ENCODE peak calls at places on chromosome 5, in six cellular contexts. E is cardiac fibroblast, F is brain microvascular endothelial cell, I is AG04450, D is IMR-90, U is mucosa of descending colon. V is an unnamed sample.

GRCh38 chr5:5885782-5886181 is 463.3 kb downstream of the ICE1 start:
- DNase-seq in E (no peak), F (no peak), I (no peak), D (no peak), U (no peak), V (no peak)

GRCh38 chr5:81779125-81779934 is 28.4 kb upstream of the SSBP2 start:
- DNase-seq in E (peak; percentile 48), F (no peak), I (no peak), D (peak; percentile 26), U (peak; percentile 75), V (no peak)

GRCh38 chr5:28766565-28767158 is 1728.3 kb upstream of the CDH9 start:
- DNase-seq in E (peak; percentile 62), F (peak; percentile 36), I (no peak), D (peak; percentile 21), U (no peak), V (no peak)

GRCh38 chr5:116237917-116238502 is 153.2 kb downstream of the COMMD10 start:
- DNase-seq in E (peak; percentile 18), F (no peak), I (no peak), D (no peak), U (no peak), V (no peak)

GRCh38 chr5:177142778-177143177 is 9.2 kb downstream of the NSD1 start:
- DNase-seq in E (no peak), F (no peak), I (no peak), D (no peak), U (no peak), V (no peak)

GRCh38 chr5:23446436-23446835 is 61.0 kb upstream of the PRDM9 start:
- DNase-seq in E (peak; percentile 79), F (no peak), I (no peak), D (no peak), U (no peak), V (peak; percentile 32)

GRCh38 chr5:176847726-176848290 is 37.4 kb downstream of the UNC5A start:
- DNase-seq in E (no peak), F (no peak), I (no peak), D (no peak), U (no peak), V (no peak)

GRCh38 chr5:138573949-138574670 is 1.1 kb downstream of the HSPA9 start:
- DNase-seq in E (peak; percentile 45), F (no peak), I (no peak), D (peak; percentile 52), U (no peak), V (no peak)

GRCh38 chr5:132822650-132823480 is 7.6 kb downstream of the SHROOM1 start:
- DNase-seq in E (no peak), F (no peak), I (no peak), D (no peak), U (no peak), V (no peak)

GRCh38 chr5:14917719-14918118 is 46.1 kb upstream of the ANKH start:
- DNase-seq in E (peak; percentile 53), F (no peak), I (no peak), D (peak; percentile 17), U (no peak), V (peak; percentile 90)

GRCh38 chr5:65742565-65743231 is 20.7 kb downstream of the NLN start:
- DNase-seq in E (peak; percentile 88), F (peak; percentile 61), I (peak; percentile 60), D (peak; percentile 91), U (no peak), V (peak; percentile 70)

GRCh38 chr5:30103056-30104020 is 1090.1 kb upstream of the CDH6 start:
- DNase-seq in E (peak; percentile 69), F (peak; percentile 39), I (no peak), D (no peak), U (no peak), V (no peak)

GRCh38 chr5:124736814-124737186 is 9.6 kb downstream of the ZNF608 start:
- DNase-seq in E (no peak), F (no peak), I (no peak), D (no peak), U (no peak), V (peak; percentile 36)

GRCh38 chr5:146338774-146339714 is at the start of gene POU4F3:
- DNase-seq in E (no peak), F (no peak), I (no peak), D (no peak), U (no peak), V (no peak)
- H3K4me3 ChIP-seq in E (no peak within 1 kb of the TSS), F (no peak within 1 kb of the TSS), I (no peak within 1 kb of the TSS), D (no peak within 1 kb of the TSS), U (no peak within 1 kb of the TSS), V (no peak within 1 kb of the TSS)

GRCh38 chr5:159961176-159961689 is 45.0 kb downstream of the ADRA1B start:
- DNase-seq in E (no peak), F (no peak), I (no peak), D (no peak), U (no peak), V (no peak)

GRCh38 chr5:159963967-159964366 is 45.0 kb upstream of the TTC1 start:
- DNase-seq in E (no peak), F (no peak), I (no peak), D (no peak), U (no peak), V (no peak)

GRCh38 chr5:159962214-159962613 is 45.9 kb downstream of the ADRA1B start:
- DNase-seq in E (no peak), F (no peak), I (no peak), D (no peak), U (no peak), V (no peak)

GRCh38 chr5:159961761-159962160 is 45.5 kb downstream of the ADRA1B start:
- DNase-seq in E (no peak), F (no peak), I (no peak), D (no peak), U (no peak), V (no peak)

DNA sequence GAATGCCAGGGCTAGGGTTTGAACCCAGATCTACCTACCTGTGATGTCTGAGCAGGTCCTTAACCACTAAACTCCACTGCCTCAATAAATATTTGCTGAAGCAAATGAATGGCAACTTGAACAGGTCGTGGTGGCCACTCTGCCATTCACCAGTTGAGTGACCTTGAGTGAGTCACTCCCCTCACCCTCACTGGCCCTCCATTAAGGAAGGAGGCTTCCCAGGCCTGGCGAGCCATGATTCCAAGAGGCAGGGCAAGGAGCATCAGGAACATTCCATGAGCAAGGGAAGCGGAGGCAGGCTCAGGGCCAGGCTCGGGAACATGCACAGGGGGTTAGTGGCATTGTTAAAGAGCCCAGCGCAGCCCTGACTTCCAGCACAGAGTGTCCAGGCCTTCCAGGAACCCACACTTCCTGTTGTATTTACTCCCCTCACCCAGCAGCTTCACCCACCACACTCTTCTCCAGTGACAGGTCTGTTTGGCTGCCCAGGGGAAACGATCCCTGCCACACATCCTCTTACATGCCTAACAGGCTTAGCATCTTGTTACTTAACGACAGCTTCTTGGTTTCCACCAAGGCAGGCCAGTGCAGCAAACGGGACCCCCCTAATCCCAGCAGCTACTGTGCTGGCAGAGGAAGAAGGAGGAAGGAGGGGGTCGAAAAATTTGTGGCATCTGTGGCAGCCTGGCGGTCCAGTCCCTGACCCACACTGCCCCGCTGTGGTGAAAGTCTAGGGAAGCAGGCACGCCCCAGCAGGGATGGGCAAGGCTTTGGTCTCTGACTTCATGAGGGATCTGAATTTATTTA is 43.7 kb upstream of the TTC1 start:
- DNase-seq in E (peak; percentile 73), F (peak; percentile 46), I (no peak), D (peak; percentile 57), U (peak; percentile 66), V (peak; percentile 87)
- TF ChIP-seq CTCF in E (peak; percentile 71), F (peak; percentile 85), I (peak; percentile 75), D (peak; percentile 71), U (peak; percentile 56), V (peak; percentile 77)

GRCh38 chr5:107704686-107705389 is 34.1 kb upstream of the EFNA5 start:
- DNase-seq in E (peak; percentile 4), F (no peak), I (no peak), D (no peak), U (no peak), V (no peak)

GRCh38 chr5:107700486-107700885 is 29.7 kb upstream of the EFNA5 start:
- DNase-seq in E (peak; percentile 4), F (no peak), I (no peak), D (no peak), U (no peak), V (peak; percentile 7)

DNA sequence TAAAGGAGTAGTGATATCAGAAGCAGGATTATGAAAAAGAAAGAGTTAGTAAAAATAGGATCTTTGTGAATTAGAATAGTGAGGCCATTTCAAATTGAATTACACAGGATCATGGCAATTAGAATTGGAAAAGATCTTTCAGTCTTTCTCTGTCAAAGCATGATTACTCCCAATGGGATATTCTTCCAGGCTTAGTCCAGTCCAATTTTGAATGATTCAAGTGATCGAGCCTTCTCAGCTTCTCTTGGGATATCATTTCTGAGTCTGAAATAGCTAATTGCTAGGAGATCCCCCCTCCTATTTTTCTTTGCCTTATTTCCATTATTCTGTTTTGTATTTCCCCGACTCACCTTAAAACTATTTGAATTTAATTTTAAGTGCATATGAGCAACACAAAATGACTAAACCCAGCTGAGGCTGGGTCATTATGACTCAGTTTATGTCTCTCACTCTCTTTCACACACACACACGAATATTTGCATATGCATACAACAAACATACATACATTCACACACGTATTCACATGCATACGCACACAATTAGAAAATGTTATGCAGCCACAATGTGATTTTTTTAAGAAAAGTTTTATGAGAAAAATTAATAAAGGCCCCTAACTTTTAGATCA is 34.8 kb upstream of the EFNA5 start:
- DNase-seq in E (peak; percentile 69), F (peak; percentile 52), I (peak; percentile 10), D (peak; percentile 77), U (no peak), V (peak; percentile 61)
- H3K4me3 ChIP-seq in E (no peak overlapping the region), F (peak overlapping the region; percentile 38), I (no peak overlapping the region), D (no peak overlapping the region), U (no peak overlapping the region), V (no peak overlapping the region)

DNA sequence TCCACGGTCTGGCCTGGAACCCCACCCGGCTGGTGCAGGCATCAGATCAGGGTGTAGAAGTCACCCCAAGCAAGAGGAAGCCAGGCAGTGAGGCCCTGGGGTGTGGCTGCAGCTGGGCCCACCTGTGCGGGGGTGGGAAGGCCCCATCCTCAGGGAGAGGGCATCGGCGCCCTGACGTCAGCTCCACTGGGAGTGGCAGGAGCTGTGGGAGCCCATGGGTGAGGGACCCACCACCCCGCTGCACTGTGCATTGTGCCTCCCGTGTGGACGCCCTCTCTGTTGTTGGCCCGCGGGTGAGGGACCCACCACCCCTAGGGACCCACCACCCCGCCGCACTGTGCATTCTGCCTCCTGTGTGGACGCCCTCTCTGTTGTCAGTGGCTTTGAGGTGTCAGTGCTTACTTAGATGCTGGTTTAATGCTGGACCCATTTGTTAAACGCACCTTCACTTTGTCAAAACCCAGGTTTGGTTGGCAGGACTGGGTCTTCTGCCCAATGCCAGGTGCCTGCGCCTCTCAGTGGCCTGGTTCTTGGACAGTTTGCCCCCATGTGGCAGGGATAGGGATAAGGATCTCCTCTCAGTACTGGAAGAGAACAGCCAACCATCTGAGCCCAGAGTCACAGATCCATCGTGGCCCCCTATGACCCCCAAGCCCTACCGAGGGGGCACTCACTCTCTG is 6.9 kb upstream of the EXOC3 start:
- DNase-seq in E (peak; percentile 43), F (no peak), I (no peak), D (peak; percentile 30), U (no peak), V (no peak)
- TF ChIP-seq CTCF in E (peak; percentile 54), F (peak; percentile 68), I (peak; percentile 54), D (peak; percentile 50), U (no peak), V (peak; percentile 36)